ENCODE peak calls at places on chromosomes 1 and 21, in six cellular contexts. U is activated CD4-positive, alpha-beta T cell treated with anti-CD3 and anti-CD28 coated beads for 36 hours; D is pancreas; Q is RWPE2; E is natural killer cell; R is stimulated activated naive CD8-positive, alpha-beta T cell treated with anti-CD3 and anti-CD28 coated beads, Interleukin-15, amount 100 ng/mL, for 72 hours. B is an unnamed sample.

GRCh38 chr1:91937613-91938012 is 11.6 kb upstream of the BRDT start:
- ATAC-seq in U (no peak), D (no peak), Q (no peak), E (no peak), R (no peak), B (no peak)

GRCh38 chr1:163174524-163175437 is 27.9 kb downstream of the RGS5 start:
- ATAC-seq in U (no peak), D (peak; percentile 82), Q (no peak), E (no peak), R (no peak), B (no peak)

GRCh38 chr1:41473738-41474362 is 10.6 kb downstream of the EDN2 start:
- ATAC-seq in U (no peak), D (no peak), Q (no peak), E (no peak), R (no peak), B (no peak)

GRCh38 chr1:2875677-2876531 is 74.4 kb upstream of the TTC34 start:
- ATAC-seq in U (no peak), D (peak; percentile 85), Q (no peak), E (no peak), R (no peak), B (no peak)

GRCh38 chr1:3775498-3776230 is 3.1 kb downstream of the SMIM1 start:
- ATAC-seq in U (peak; percentile 46), D (peak; percentile 19), Q (peak; percentile 30), E (no peak), R (peak; percentile 57), B (peak; percentile 55)

GRCh38 chr21:46307625-46308024 is 16.0 kb downstream of the C21orf58 start:
- ATAC-seq in U (peak; percentile 36), D (no peak), Q (peak; percentile 93), E (peak; percentile 87), R (peak; percentile 48), B (peak; percentile 43)

GRCh38 chr1:175591083-175591743 is 152.2 kb downstream of the TNR start:
- ATAC-seq in U (no peak), D (peak; percentile 20), Q (no peak), E (no peak), R (no peak), B (no peak)

GRCh38 chr1:6783956-6784559 is 1.2 kb upstream of the CAMTA1 start:
- ATAC-seq in U (no peak), D (peak; percentile 9), Q (peak; percentile 26), E (no peak), R (no peak), B (no peak)

GRCh38 chr1:212951058-212951923 is 950 bp downstream of the VASH2 start:
- ATAC-seq in U (no peak), D (peak; percentile 19), Q (no peak), E (no peak), R (peak; percentile 16), B (peak; percentile 2)

GRCh38 chr1:60972841-60973364 is 109.5 kb upstream of the NFIA start:
- ATAC-seq in U (no peak), D (peak; percentile 68), Q (peak; percentile 98), E (no peak), R (no peak), B (no peak)

GRCh38 chr1:62194651-62195282 is at the start of gene L1TD1:
- ATAC-seq in U (peak; percentile 12), D (no peak), Q (peak; percentile 66), E (no peak), R (peak; percentile 83), B (peak; percentile 74)

GRCh38 chr1:243471754-243472725 is 216.2 kb downstream of the SDCCAG8 start:
- ATAC-seq in U (no peak), D (peak; percentile 74), Q (no peak), E (no peak), R (no peak), B (peak; percentile 82)

GRCh38 chr1:12150456-12151200 is 16.2 kb upstream of the TNFRSF1B start:
- ATAC-seq in U (peak; percentile 75), D (peak; percentile 38), Q (no peak), E (peak; percentile 82), R (peak; percentile 77), B (no peak)

GRCh38 chr21:21682172-21682571 is 684.0 kb downstream of the NCAM2 start:
- ATAC-seq in U (no peak), D (no peak), Q (peak; percentile 31), E (no peak), R (no peak), B (no peak)

GRCh38 chr1:71068325-71069240 is 12.3 kb downstream of the ZRANB2 start:
- ATAC-seq in U (peak; percentile 44), D (no peak), Q (no peak), E (no peak), R (peak; percentile 85), B (no peak)

GRCh38 chr1:55209247-55209646 is 5.9 kb downstream of the USP24 start:
- ATAC-seq in U (peak; percentile 41), D (no peak), Q (no peak), E (peak; percentile 71), R (peak; percentile 37), B (no peak)

GRCh38 chr1:230031131-230031530 is 35.9 kb upstream of the GALNT2 start:
- ATAC-seq in U (peak; percentile 97), D (no peak), Q (no peak), E (no peak), R (peak; percentile 89), B (no peak)

GRCh38 chr1:53717025-53717804 is 21.7 kb downstream of the GLIS1 start:
- ATAC-seq in U (no peak), D (no peak), Q (no peak), E (no peak), R (no peak), B (no peak)

GRCh38 chr1:21634481-21635137 is 34.5 kb downstream of the RAP1GAP start:
- ATAC-seq in U (no peak), D (peak; percentile 61), Q (no peak), E (no peak), R (no peak), B (no peak)

GRCh38 chr21:38577887-38578286 is 79.6 kb upstream of the ERG start:
- ATAC-seq in U (no peak), D (no peak), Q (no peak), E (no peak), R (no peak), B (no peak)

GRCh38 chr1:231139125-231139649 is 22.7 kb upstream of the TRIM67 start:
- ATAC-seq in U (no peak), D (peak; percentile 55), Q (no peak), E (no peak), R (no peak), B (no peak)

B was measured in stimulated activated memory B cell treated with anti-CD40 and anti-IgM and Interleukin-4, amounts not matched to agents 10 μg/mL and 1 μg/mL and 100 μg/mL, for 72 hours.